ENCODE peak calls at places on chromosomes 2 and 18, in seven cellular contexts. D, F, Y, O, I, N and M are unnamed samples.

GRCh38 chr2:2014251-2014761 is 270.0 kb upstream of the PXDN start:
- DNase-seq in D (no peak), F (no peak), Y (peak), O (no peak), I (peak), N (no peak), M (no peak)

GRCh38 chr2:55609193-55609794 is 8.1 kb downstream of the PPP4R3B start:
- DNase-seq in D (no peak), F (no peak), Y (no peak), O (no peak), I (no peak), N (no peak), M (no peak)

GRCh38 chr18:4358618-4359017 is 96.5 kb downstream of the DLGAP1 start:
- DNase-seq in D (no peak), F (no peak), Y (no peak), O (peak), I (peak), N (no peak), M (peak)

GRCh38 chr2:235827585-235827992 is 333.7 kb downstream of the AGAP1 start:
- DNase-seq in D (no peak), F (no peak), Y (no peak), O (no peak), I (peak), N (peak), M (no peak)

GRCh38 chr18:25099838-25100393 is 252.1 kb downstream of the ZNF521 start:
- DNase-seq in D (peak), F (no peak), Y (no peak), O (no peak), I (no peak), N (peak), M (no peak)

GRCh38 chr18:70072678-70073077 is 125.0 kb upstream of the CD226 start:
- DNase-seq in D (peak), F (no peak), Y (no peak), O (no peak), I (peak), N (peak), M (no peak)

GRCh38 chr18:48022531-48023330 is 92.3 kb upstream of the SMAD2 start:
- DNase-seq in D (peak), F (peak), Y (peak), O (no peak), I (peak), N (peak), M (no peak)

GRCh38 chr2:71385008-71385407 is 53.4 kb downstream of the ZNF638 start:
- DNase-seq in D (peak), F (no peak), Y (no peak), O (no peak), I (no peak), N (peak), M (no peak)

GRCh38 chr2:240567872-240568677 is at the start of gene RNPEPL1:
- DNase-seq in D (no peak), F (peak), Y (no peak), O (no peak), I (no peak), N (peak), M (no peak)

GRCh38 chr18:2914844-2915243 is 68.0 kb downstream of the EMILIN2 start:
- DNase-seq in D (peak), F (no peak), Y (no peak), O (no peak), I (no peak), N (no peak), M (no peak)

GRCh38 chr2:120418174-120418787 is 72.3 kb downstream of the INHBB start:
- DNase-seq in D (no peak), F (no peak), Y (no peak), O (no peak), I (no peak), N (no peak), M (peak)

GRCh38 chr2:148876589-148877402 is 1.8 kb downstream of the KIF5C start:
- DNase-seq in D (no peak), F (no peak), Y (peak), O (peak), I (peak), N (no peak), M (peak)

GRCh38 chr2:128535928-128536327 is 217.3 kb upstream of the HS6ST1 start:
- DNase-seq in D (peak), F (peak), Y (no peak), O (no peak), I (peak), N (peak), M (no peak)

GRCh38 chr2:240392084-240392947 is 43.1 kb upstream of the GPC1 start:
- DNase-seq in D (no peak), F (no peak), Y (no peak), O (no peak), I (peak), N (no peak), M (peak)

GRCh38 chr2:186125156-186125555 is 360.9 kb upstream of the ZC3H15 start:
- DNase-seq in D (no peak), F (no peak), Y (no peak), O (no peak), I (peak), N (peak), M (no peak)

GRCh38 chr2:114010001-114010400 is 120.1 kb downstream of the ACTR3 start:
- DNase-seq in D (peak), F (no peak), Y (no peak), O (no peak), I (no peak), N (no peak), M (no peak)

GRCh38 chr2:141703506-141703905 is 427.3 kb downstream of the LRP1B start:
- DNase-seq in D (no peak), F (no peak), Y (no peak), O (no peak), I (no peak), N (no peak), M (no peak)

GRCh38 chr2:74188018-74188601 is 9.4 kb upstream of the MOB1A start:
- DNase-seq in D (peak), F (peak), Y (no peak), O (no peak), I (peak), N (peak), M (peak)

GRCh38 chr2:43324589-43325447 is 98.4 kb upstream of the ZFP36L2 start:
- DNase-seq in D (no peak), F (no peak), Y (no peak), O (no peak), I (no peak), N (peak), M (no peak)

GRCh38 chr2:137107925-137108324 is 342.6 kb downstream of the THSD7B start:
- DNase-seq in D (no peak), F (no peak), Y (no peak), O (no peak), I (no peak), N (no peak), M (no peak)

GRCh38 chr2:63465633-63466032 is 122.6 kb downstream of the WDPCP start:
- DNase-seq in D (peak), F (no peak), Y (no peak), O (no peak), I (no peak), N (peak), M (no peak)

GRCh38 chr2:14633451-14634211 is 1.1 kb downstream of the LRATD1 start:
- DNase-seq in D (no peak), F (no peak), Y (peak), O (no peak), I (peak), N (no peak), M (peak)

GRCh38 chr2:23803965-23804542 is 122.9 kb downstream of the ATAD2B start:
- DNase-seq in D (peak), F (no peak), Y (no peak), O (no peak), I (peak), N (no peak), M (peak)

GRCh38 chr2:197011777-197012641 is 85.5 kb upstream of the PGAP1 start:
- DNase-seq in D (peak), F (peak), Y (no peak), O (no peak), I (peak), N (peak), M (no peak)

GRCh38 chr2:216169087-216169486 is 59.9 kb downstream of the XRCC5 start:
- DNase-seq in D (no peak), F (no peak), Y (no peak), O (no peak), I (no peak), N (no peak), M (no peak)

GRCh38 chr18:13548944-13549878 is 177.1 kb downstream of the FAM210A start:
- DNase-seq in D (no peak), F (no peak), Y (no peak), O (no peak), I (no peak), N (no peak), M (no peak)

GRCh38 chr2:40436093-40436475 is 15.8 kb downstream of the SLC8A1 start:
- DNase-seq in D (peak), F (no peak), Y (no peak), O (no peak), I (no peak), N (no peak), M (no peak)

GRCh38 chr2:40432916-40433315 is 19.0 kb downstream of the SLC8A1 start:
- DNase-seq in D (no peak), F (no peak), Y (no peak), O (no peak), I (no peak), N (no peak), M (no peak)

GRCh38 chr2:40434638-40435296 is 17.1 kb downstream of the SLC8A1 start:
- DNase-seq in D (peak), F (peak), Y (no peak), O (no peak), I (peak), N (peak), M (no peak)

GRCh38 chr2:40433739-40434138 is 18.2 kb downstream of the SLC8A1 start:
- DNase-seq in D (no peak), F (no peak), Y (no peak), O (no peak), I (no peak), N (no peak), M (no peak)

DNA sequence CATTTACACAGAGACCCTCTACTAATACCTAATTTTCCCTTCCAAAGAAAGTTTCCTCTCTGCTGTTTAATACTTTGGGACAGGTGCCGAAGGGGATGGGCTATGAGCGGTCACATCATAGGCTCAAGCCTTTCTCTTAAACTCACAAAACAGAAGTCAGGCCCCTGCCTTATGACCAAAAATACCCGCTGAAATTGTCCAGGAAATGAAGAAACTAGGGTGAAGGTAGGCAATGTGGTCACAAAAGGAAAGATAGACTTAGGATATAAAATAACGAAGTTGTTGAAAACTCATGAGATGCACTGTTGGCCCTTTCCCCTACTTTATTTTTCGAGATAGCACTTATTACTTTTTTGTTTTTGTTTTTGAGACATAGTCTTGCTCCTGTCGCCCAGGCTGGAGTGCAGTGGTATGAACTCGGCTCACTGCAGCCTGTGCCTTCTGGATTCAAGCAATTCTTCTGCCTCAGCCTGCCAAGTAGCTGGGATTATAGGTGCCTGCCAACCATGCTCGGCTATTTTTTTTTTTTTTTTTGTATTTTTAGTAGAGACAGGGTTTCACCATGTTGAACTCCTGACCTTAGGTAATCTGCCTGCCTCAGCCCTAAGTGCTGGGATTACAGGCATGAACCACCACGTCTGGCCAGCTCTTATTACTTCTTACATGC is 16.3 kb downstream of the SLC8A1 start:
- DNase-seq in D (no peak), F (no peak), Y (no peak), O (no peak), I (no peak), N (no peak), M (no peak)
- H3K23ac ChIP-seq in D (peak), F (no peak), Y (no peak), O (no peak), I (no peak), N (no peak), M (no peak)

DNA sequence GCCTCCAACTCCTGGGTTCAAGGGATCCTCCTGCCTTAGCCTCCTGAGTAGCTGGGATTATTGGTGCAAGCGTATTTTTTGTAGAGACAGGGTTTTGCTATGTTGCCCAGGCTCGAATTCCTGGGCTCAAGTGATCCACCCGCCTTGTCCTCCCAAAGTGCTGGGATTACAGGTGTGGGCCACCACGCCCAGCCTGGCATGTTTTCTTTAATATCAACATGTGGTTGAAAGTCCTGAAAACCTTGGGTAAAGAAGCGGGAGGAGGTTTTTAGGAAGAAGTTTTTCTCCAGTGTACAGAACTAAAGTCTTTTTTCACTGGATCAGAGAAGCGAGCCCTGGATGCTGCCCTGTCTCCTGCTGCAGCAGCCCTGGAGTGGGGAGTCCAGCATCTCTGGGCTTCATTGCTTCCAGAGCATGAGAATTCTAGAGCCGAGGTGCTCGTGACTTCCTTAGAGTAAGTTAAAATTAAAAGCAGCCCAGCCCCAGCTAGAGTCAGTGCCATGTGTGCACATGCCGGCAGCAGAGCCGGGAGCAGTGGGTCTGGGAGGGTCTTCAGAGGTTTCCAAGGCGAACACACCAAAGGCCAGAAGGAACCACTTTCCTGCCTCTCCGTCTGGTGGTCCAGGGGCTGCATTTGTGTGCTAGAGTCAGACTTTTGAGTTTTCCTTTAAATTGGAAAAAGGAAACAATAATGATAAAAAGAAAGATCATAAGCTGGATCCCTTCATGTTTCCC is 31.2 kb downstream of the ITGB1BP1 start:
- DNase-seq in D (no peak), F (no peak), Y (no peak), O (no peak), I (no peak), N (no peak), M (no peak)
- H3K23ac ChIP-seq in D (no peak), F (no peak), Y (no peak), O (no peak), I (no peak), N (no peak), M (no peak)

GRCh38 chr2:109479804-109480203 is 134.0 kb downstream of the SEPTIN10 start:
- DNase-seq in D (no peak), F (peak), Y (no peak), O (no peak), I (no peak), N (no peak), M (no peak)
- H3K23ac ChIP-seq in D (no peak), F (no peak), Y (no peak), O (no peak), I (no peak), N (no peak), M (no peak)

DNA sequence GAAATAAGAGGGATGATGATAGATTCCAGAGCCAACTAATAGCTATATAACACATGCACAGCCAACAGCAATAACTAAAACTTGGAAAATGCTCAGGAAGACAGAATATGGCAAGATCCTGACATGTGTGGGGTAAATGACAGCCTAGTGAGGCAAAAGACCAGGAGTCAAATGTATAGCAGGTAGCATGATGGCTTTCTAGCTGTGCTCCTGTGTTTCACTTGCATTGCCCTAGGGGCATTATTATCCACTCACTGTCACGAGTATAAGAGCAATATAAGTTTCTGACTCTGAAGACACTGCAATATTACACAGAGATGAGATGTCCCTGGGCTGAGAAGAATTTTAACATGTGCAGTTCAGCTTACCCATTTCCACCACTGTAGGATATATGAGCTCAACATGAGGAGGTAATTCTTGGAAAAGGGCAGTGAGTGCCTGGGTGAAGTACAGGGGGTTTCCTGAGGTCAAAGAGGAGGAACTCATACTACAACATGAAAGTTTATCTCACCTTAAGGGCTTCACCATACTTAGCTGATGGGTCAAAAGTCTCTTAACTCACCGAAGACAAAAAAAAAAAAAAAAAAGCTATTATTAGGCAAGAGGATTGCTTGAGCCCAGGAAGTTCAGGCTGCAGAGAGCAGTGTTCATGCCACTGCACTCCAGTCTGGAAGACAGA is 1385.6 kb upstream of the SLC39A10 start:
- DNase-seq in D (no peak), F (no peak), Y (no peak), O (no peak), I (no peak), N (no peak), M (no peak)
- H3K23ac ChIP-seq in D (no peak), F (no peak), Y (no peak), O (no peak), I (no peak), N (no peak), M (no peak)

GRCh38 chr18:54327818-54328217 is 29.8 kb downstream of the STARD6 start:
- DNase-seq in D (no peak), F (no peak), Y (no peak), O (no peak), I (no peak), N (no peak), M (no peak)

GRCh38 chr18:54329787-54330186 is 27.9 kb downstream of the STARD6 start:
- DNase-seq in D (no peak), F (no peak), Y (no peak), O (no peak), I (no peak), N (no peak), M (no peak)

GRCh38 chr18:54323561-54323960 is 34.1 kb downstream of the STARD6 start:
- DNase-seq in D (no peak), F (peak), Y (no peak), O (no peak), I (no peak), N (no peak), M (no peak)

GRCh38 chr18:54323970-54324369 is 33.7 kb downstream of the STARD6 start:
- DNase-seq in D (no peak), F (no peak), Y (no peak), O (no peak), I (no peak), N (no peak), M (no peak)
- H3K23ac ChIP-seq in D (no peak), F (no peak), Y (no peak), O (no peak), I (no peak), N (no peak), M (no peak)